ENCODE peak calls at places on chromosomes 16 and 17, in five cellular contexts. Y is colonic mucosa; J is body of pancreas; D is CD4-positive, alpha-beta T cell; L is NB4. S is an unnamed sample.

GRCh38 chr17:54455251-54455868 is 445.3 kb upstream of the TOM1L1 start:
- DNase-seq in Y (no peak), J (no peak), D (no peak), L (no peak), S (no peak)

GRCh38 chr17:16935786-16936185 is 36.1 kb downstream of the TNFRSF13B start:
- DNase-seq in Y (no peak), J (no peak), D (no peak), L (no peak), S (no peak)

GRCh38 chr17:17509601-17510425 is 13.6 kb upstream of the RASD1 start:
- DNase-seq in Y (no peak), J (no peak), D (no peak), L (peak), S (no peak)

GRCh38 chr16:75379911-75380847 is 53.1 kb downstream of the CFDP1 start:
- DNase-seq in Y (peak), J (peak), D (peak), L (peak), S (no peak)

GRCh38 chr16:3214904-3215600 is 19.9 kb downstream of the ZNF200 start:
- DNase-seq in Y (no peak), J (no peak), D (no peak), L (peak), S (no peak)

GRCh38 chr16:88569614-88569984 is 604 bp upstream of the ZC3H18 start:
- DNase-seq in Y (no peak), J (peak), D (no peak), L (peak), S (peak)

GRCh38 chr17:82097187-82097918 is 683 bp downstream of the FASN start:
- DNase-seq in Y (peak), J (peak), D (no peak), L (peak), S (peak)

GRCh38 chr16:4087099-4087885 is 28.9 kb downstream of the ADCY9 start:
- DNase-seq in Y (no peak), J (no peak), D (no peak), L (no peak), S (no peak)

GRCh38 chr16:49921791-49922456 is 66.0 kb upstream of the ZNF423 start:
- DNase-seq in Y (peak), J (peak), D (peak), L (peak), S (peak)

GRCh38 chr17:2170023-2170422 is 115.1 kb downstream of the HIC1 start:
- DNase-seq in Y (no peak), J (no peak), D (peak), L (peak), S (no peak)

GRCh38 chr17:35368086-35368824 is 5.2 kb downstream of the SLFN11 start:
- DNase-seq in Y (peak), J (peak), D (no peak), L (peak), S (no peak)

GRCh38 chr16:66660422-66661209 is 35.9 kb downstream of the CMTM4 start:
- DNase-seq in Y (peak), J (peak), D (no peak), L (peak), S (peak)
- TF ChIP-seq CTCF in Y (no peak), J (peak), D (no peak), L (no peak), S (no peak)

GRCh38 chr17:33396818-33397217 is 103.7 kb upstream of the ASIC2 start:
- DNase-seq in Y (no peak), J (no peak), D (no peak), L (no peak), S (no peak)

GRCh38 chr17:33398386-33398785 is 105.3 kb upstream of the ASIC2 start:
- DNase-seq in Y (no peak), J (no peak), D (no peak), L (no peak), S (no peak)

GRCh38 chr17:33404070-33404770 is 111.1 kb upstream of the ASIC2 start:
- DNase-seq in Y (no peak), J (no peak), D (no peak), L (no peak), S (no peak)

GRCh38 chr17:33403194-33403593 is 110.1 kb upstream of the ASIC2 start:
- DNase-seq in Y (no peak), J (no peak), D (no peak), L (no peak), S (no peak)

GRCh38 chr17:33401253-33401652 is 108.2 kb upstream of the ASIC2 start:
- DNase-seq in Y (no peak), J (no peak), D (no peak), L (no peak), S (no peak)
- TF ChIP-seq CTCF in Y (no peak), J (no peak), D (no peak), L (no peak), S (no peak)

GRCh38 chr17:676060-676745 is 38.4 kb downstream of the VPS53 start:
- DNase-seq in Y (no peak), J (no peak), D (no peak), L (no peak), S (no peak)

GRCh38 chr17:671076-671762 is 43.4 kb downstream of the VPS53 start:
- DNase-seq in Y (no peak), J (no peak), D (no peak), L (no peak), S (no peak)

GRCh38 chr17:676965-677364 is 37.7 kb downstream of the VPS53 start:
- DNase-seq in Y (no peak), J (no peak), D (no peak), L (no peak), S (no peak)

GRCh38 chr17:670286-670685 is 44.4 kb downstream of the VPS53 start:
- DNase-seq in Y (no peak), J (no peak), D (no peak), L (no peak), S (no peak)

DNA sequence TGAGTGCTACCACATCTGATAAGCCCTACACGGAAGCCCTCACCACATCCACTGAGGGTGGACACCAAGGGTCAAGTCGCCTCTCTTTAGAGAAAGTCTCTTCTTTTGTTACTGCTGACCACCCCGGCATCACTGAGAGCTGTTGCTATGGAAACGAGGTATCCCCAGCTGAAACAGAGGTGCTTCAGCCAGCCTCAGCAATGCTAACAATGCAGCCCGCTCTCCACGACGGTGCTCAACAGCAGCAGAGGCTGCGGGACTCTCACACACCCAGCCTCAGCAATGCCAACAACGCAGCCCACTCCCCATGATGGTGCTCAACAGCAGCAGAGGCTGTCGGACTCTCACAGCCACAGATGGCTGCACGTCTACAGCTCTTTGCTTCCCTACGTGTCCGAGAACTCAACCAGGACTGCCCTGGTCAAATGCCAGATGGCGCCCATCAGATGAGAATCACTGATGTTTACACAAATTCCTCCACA is 41.4 kb downstream of the VPS53 start:
- DNase-seq in Y (no peak), J (no peak), D (no peak), L (no peak), S (no peak)
- TF ChIP-seq CTCF in Y (no peak), J (no peak), D (no peak), L (no peak), S (no peak)

GRCh38 chr17:44355642-44356099 is 8.0 kb downstream of the FAM171A2 start:
- DNase-seq in Y (no peak), J (no peak), D (no peak), L (no peak), S (no peak)

GRCh38 chr17:44353656-44354331 is 8.7 kb downstream of the GRN start:
- DNase-seq in Y (no peak), J (peak), D (no peak), L (no peak), S (peak)

GRCh38 chr17:44356241-44356640 is 7.4 kb downstream of the FAM171A2 start:
- DNase-seq in Y (no peak), J (no peak), D (no peak), L (no peak), S (peak)

GRCh38 chr17:44355310-44355640 is 8.4 kb downstream of the FAM171A2 start:
- DNase-seq in Y (no peak), J (no peak), D (no peak), L (no peak), S (no peak)

DNA sequence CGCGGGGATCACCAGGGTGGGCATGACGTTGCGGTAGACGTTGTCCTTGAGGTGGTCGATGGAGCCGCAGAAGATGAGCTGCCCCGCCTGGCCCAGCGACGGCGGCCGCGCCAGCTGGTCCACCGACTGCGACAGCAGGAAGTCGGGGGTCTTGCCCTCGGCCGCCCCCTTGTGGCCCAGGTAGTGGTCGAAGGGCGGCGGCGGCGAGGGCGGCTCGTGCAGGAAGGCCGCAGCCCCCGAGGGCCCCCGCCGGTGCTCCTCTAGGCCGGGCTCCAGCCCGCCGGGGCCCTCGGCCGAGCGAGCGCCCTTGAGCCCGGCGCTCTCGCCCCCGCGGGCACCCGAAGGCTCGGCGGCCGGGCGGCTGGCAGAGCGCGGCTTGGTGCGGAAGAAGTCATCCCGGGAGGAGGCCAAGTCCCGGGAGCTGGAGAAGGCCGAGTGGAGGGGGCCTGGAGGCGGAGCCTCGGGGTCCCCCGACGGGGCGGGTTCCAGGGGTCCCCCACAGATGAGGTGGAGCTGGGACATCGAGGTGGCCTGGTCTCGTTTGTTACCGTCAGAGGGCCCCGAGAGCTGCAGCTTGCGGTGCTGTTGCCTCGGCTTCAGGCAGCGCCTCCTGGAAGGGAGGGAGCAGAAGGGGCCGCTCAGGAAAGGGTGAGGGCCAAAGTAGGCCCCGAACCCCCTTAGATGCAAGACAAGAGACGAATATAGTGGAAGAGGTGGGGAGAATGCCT is 8.9 kb downstream of the FAM171A2 start:
- DNase-seq in Y (peak), J (peak), D (peak), L (peak), S (no peak)
- TF ChIP-seq CTCF in Y (no peak), J (peak), D (no peak), L (peak), S (peak)

DNA sequence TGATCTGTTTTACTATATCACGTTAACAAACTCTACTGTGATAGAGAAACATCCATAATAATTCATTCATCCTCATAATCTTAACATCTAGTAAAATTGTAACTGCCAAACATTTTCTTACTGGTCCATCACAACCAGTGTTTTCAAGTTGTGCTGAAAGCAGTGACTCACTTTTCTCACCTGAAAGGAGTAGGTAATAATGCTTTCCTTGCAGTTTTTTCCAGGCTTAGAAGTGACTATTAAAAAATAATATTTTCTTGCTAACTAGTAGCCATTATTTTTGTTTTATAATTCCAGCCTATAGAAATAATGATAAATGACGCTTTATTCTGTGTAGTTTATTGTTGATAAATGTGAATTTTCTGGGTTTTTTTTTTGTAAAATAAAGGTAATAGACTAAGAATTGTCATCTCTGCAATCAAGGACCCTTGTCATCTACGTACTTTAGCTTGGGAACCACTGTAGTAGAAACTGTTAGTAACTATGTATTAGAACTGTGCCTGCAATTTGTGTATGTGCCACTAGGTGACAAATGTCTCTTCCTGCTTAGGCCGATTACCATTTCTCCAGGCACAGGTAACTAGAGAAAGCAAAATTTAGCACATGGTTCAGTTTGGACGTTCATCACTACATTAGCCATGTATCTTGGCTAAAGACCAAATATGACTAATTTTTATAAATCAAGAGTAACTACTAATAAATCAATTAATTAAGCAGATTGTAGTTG is 409.4 kb upstream of the ERCC4 start:
- DNase-seq in Y (no peak), J (no peak), D (no peak), L (peak), S (no peak)
- TF ChIP-seq CTCF in Y (no peak), J (no peak), D (no peak), L (peak), S (no peak)

GRCh38 chr16:23181506-23181905 is 1.0 kb upstream of the SCNN1G start:
- DNase-seq in Y (no peak), J (no peak), D (no peak), L (no peak), S (no peak)

GRCh38 chr16:23185661-23186060 is 3.1 kb downstream of the SCNN1G start:
- DNase-seq in Y (no peak), J (peak), D (no peak), L (no peak), S (no peak)

GRCh38 chr16:23183486-23183862 is 929 bp downstream of the SCNN1G start:
- DNase-seq in Y (no peak), J (no peak), D (no peak), L (no peak), S (no peak)

GRCh38 chr16:23182206-23182674 is 305 bp upstream of the SCNN1G start:
- DNase-seq in Y (peak), J (peak), D (peak), L (peak), S (peak)

GRCh38 chr16:23182675-23183485 is at the start of gene SCNN1G:
- DNase-seq in Y (peak), J (no peak), D (no peak), L (peak), S (peak)
- TF ChIP-seq CTCF in Y (peak), J (no peak), D (peak), L (no peak), S (no peak)

GRCh38 chr17:60640503-60640902 is 37.1 kb upstream of the BCAS3 start:
- DNase-seq in Y (no peak), J (no peak), D (no peak), L (peak), S (no peak)
- TF ChIP-seq CTCF in Y (no peak), J (peak), D (no peak), L (peak), S (no peak)

DNA sequence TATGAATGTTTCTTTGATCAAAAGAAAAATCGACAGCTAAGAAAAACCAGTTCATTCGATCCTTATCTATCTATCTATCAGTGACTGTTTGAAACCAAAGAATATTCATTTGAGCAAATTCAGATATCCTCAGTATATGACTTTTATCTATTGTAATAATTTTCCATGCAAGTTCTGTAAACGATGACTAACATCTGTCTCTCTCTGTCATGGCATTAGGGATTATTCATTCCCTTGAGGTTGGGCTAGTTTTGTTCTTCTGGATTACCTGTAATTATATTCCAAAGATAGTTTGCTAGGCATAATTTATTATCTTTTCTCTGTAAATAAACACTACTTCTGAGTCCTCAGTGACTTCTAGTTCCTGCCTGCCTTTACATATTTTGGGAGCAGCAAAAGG is 497.7 kb upstream of the CDH11 start:
- DNase-seq in Y (no peak), J (no peak), D (no peak), L (no peak), S (no peak)
- TF ChIP-seq CTCF in Y (no peak), J (no peak), D (no peak), L (no peak), S (no peak)

DNA sequence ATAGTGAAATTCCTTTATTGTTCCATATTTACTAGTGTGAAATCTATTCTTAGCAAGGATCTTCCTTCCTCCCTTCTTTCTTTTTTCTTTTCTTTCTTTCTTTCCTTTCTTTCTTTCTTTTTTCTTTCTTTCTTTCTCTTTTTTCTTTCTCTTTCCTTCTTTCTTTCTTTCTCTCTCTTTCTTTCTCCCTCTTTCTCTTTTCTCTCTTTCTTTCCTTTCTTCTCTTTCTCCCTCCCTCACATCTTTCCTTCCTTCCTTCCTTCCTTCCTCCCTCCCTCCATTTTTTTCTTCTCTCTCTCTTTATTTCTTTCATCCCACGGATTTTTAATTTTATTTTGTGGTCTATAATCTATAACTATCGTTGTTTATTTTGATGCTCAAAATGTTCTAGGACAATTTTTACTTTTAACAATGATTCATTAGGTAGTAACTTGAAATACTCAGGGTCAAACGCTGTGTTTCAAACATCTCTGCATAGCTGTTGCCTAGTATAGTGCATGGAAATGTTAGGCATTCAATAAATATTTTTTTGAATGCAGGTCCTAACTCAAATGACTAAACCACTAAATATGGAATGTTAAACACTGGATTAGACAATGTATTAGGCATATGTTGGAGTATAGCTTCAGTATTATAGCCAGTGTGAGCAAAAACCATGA is 178.3 kb downstream of the MAP2K6 start:
- DNase-seq in Y (no peak), J (no peak), D (no peak), L (no peak), S (no peak)
- TF ChIP-seq CTCF in Y (no peak), J (no peak), D (no peak), L (no peak), S (no peak)